ENCODE peak calls at places on chromosomes 3 and 15, in eight cellular contexts. B, L, M, F, E, N, J and S are unnamed samples.

GRCh38 chr3:126781889-126782491 is 78.0 kb downstream of the CHCHD6 start:
- DNase-seq in J (no peak), L (no peak), N (peak), B (no peak), E (no peak), M (no peak), F (no peak), S (no peak)

GRCh38 chr3:84836961-84837360 is 121.8 kb upstream of the CADM2 start:
- DNase-seq in N (no peak), F (no peak), J (no peak), B (peak), M (no peak), E (no peak), L (peak), S (no peak)

GRCh38 chr3:117526485-117527079 is 817.0 kb downstream of the TUSC7 start:
- DNase-seq in F (peak), L (no peak), M (peak), J (no peak), N (no peak), E (no peak), B (peak), S (peak)

GRCh38 chr15:62569460-62570404 is 404.6 kb upstream of the C2CD4B start:
- DNase-seq in L (peak), M (no peak), F (no peak), B (peak), N (no peak), E (no peak), J (no peak), S (no peak)

GRCh38 chr3:66553714-66554113 is 52.9 kb upstream of the LRIG1 start:
- DNase-seq in F (no peak), M (no peak), E (peak), B (no peak), N (no peak), J (no peak), L (no peak), S (no peak)

GRCh38 chr3:171135536-171135935 is 109.0 kb upstream of the SLC2A2 start:
- DNase-seq in M (no peak), N (no peak), B (no peak), L (no peak), F (no peak), E (no peak), J (no peak), S (no peak)

GRCh38 chr15:70095387-70096214 is 2.1 kb downstream of the TLE3 start:
- DNase-seq in B (peak), N (no peak), E (peak), F (peak), M (no peak), J (peak), L (no peak), S (peak)

GRCh38 chr3:18393906-18394305 is 31.2 kb downstream of the SATB1 start:
- DNase-seq in F (no peak), N (no peak), E (no peak), L (no peak), B (no peak), M (no peak), J (no peak), S (no peak)